ENCODE peak calls at places on chromosomes 1 and 21, in four cellular contexts. One of them, this sample, is unnamed.

GRCh38 chr1:44819594-44820327 is 11.4 kb downstream of the BTBD19 start:
- DNase-seq in brain microvascular endothelial cell: peak; percentile 92
- DNase-seq in lower lobe of right lung: peak; percentile 85
- DNase-seq in dorsolateral prefrontal cortex: peak; percentile 62
- DNase-seq in this sample: peak; percentile 56

GRCh38 chr1:117364240-117364639 is 3.0 kb upstream of the MAN1A2 start:
- DNase-seq in brain microvascular endothelial cell: no peak
- DNase-seq in lower lobe of right lung: no peak
- DNase-seq in dorsolateral prefrontal cortex: no peak
- DNase-seq in this sample: no peak

GRCh38 chr1:98468111-98468717 is 193.3 kb upstream of the SNX7 start:
- DNase-seq in brain microvascular endothelial cell: peak; percentile 59
- DNase-seq in lower lobe of right lung: no peak
- DNase-seq in dorsolateral prefrontal cortex: no peak
- DNase-seq in this sample: no peak

GRCh38 chr1:97603218-97603617 is 317.6 kb downstream of the DPYD start:
- DNase-seq in brain microvascular endothelial cell: no peak
- DNase-seq in lower lobe of right lung: no peak
- DNase-seq in dorsolateral prefrontal cortex: no peak
- DNase-seq in this sample: no peak

GRCh38 chr1:228177183-228177475 is 11.5 kb downstream of the IBA57 start:
- DNase-seq in brain microvascular endothelial cell: no peak
- DNase-seq in lower lobe of right lung: no peak
- DNase-seq in dorsolateral prefrontal cortex: no peak
- DNase-seq in this sample: no peak

GRCh38 chr21:45017376-45017960 is 56.9 kb upstream of the ADARB1 start:
- DNase-seq in brain microvascular endothelial cell: no peak
- DNase-seq in lower lobe of right lung: no peak
- DNase-seq in dorsolateral prefrontal cortex: no peak
- DNase-seq in this sample: no peak

GRCh38 chr1:60874703-60875102 is 207.7 kb upstream of the NFIA start:
- DNase-seq in brain microvascular endothelial cell: peak; percentile 43
- DNase-seq in lower lobe of right lung: no peak
- DNase-seq in dorsolateral prefrontal cortex: no peak
- DNase-seq in this sample: no peak

GRCh38 chr1:67942269-67942668 is 108.2 kb downstream of the DIRAS3 start:
- DNase-seq in brain microvascular endothelial cell: no peak
- DNase-seq in lower lobe of right lung: no peak
- DNase-seq in dorsolateral prefrontal cortex: no peak
- DNase-seq in this sample: no peak

GRCh38 chr1:200802865-200803512 is 64.3 kb downstream of the CAMSAP2 start:
- DNase-seq in brain microvascular endothelial cell: peak; percentile 71
- DNase-seq in lower lobe of right lung: peak; percentile 71
- DNase-seq in dorsolateral prefrontal cortex: peak; percentile 79
- DNase-seq in this sample: peak; percentile 58

GRCh38 chr1:53265581-53265980 is 27.3 kb upstream of the MAGOH start:
- DNase-seq in brain microvascular endothelial cell: no peak
- DNase-seq in lower lobe of right lung: no peak
- DNase-seq in dorsolateral prefrontal cortex: no peak
- DNase-seq in this sample: no peak

GRCh38 chr1:113905435-113905861 is 322 bp downstream of the DCLRE1B start:
- DNase-seq in brain microvascular endothelial cell: no peak
- DNase-seq in lower lobe of right lung: peak; percentile 68
- DNase-seq in dorsolateral prefrontal cortex: peak; percentile 7
- DNase-seq in this sample: peak; percentile 14

GRCh38 chr21:45641480-45642035 is 2.0 kb upstream of the PCBP3 start:
- DNase-seq in brain microvascular endothelial cell: no peak
- DNase-seq in lower lobe of right lung: no peak
- DNase-seq in dorsolateral prefrontal cortex: no peak
- DNase-seq in this sample: no peak

GRCh38 chr1:234848972-234849641 is 239.1 kb upstream of the IRF2BP2 start:
- DNase-seq in brain microvascular endothelial cell: peak; percentile 75
- DNase-seq in lower lobe of right lung: no peak
- DNase-seq in dorsolateral prefrontal cortex: no peak
- DNase-seq in this sample: no peak

GRCh38 chr21:34640858-34641257 is 25.9 kb upstream of the RCAN1 start:
- DNase-seq in brain microvascular endothelial cell: peak; percentile 91
- DNase-seq in lower lobe of right lung: no peak
- DNase-seq in dorsolateral prefrontal cortex: no peak
- DNase-seq in this sample: no peak

GRCh38 chr1:26225033-26225831 is 8.8 kb upstream of the CEP85 start:
- DNase-seq in brain microvascular endothelial cell: peak; percentile 15
- DNase-seq in lower lobe of right lung: peak; percentile 78
- DNase-seq in dorsolateral prefrontal cortex: peak; percentile 71
- DNase-seq in this sample: peak; percentile 77

GRCh38 chr1:79877086-79877485 is 870.6 kb upstream of the ADGRL4 start:
- DNase-seq in brain microvascular endothelial cell: no peak
- DNase-seq in lower lobe of right lung: no peak
- DNase-seq in dorsolateral prefrontal cortex: no peak
- DNase-seq in this sample: no peak

GRCh38 chr1:79875187-79875586 is 868.7 kb upstream of the ADGRL4 start:
- DNase-seq in brain microvascular endothelial cell: no peak
- DNase-seq in lower lobe of right lung: no peak
- DNase-seq in dorsolateral prefrontal cortex: no peak
- DNase-seq in this sample: no peak

GRCh38 chr1:79874289-79874688 is 867.8 kb upstream of the ADGRL4 start:
- DNase-seq in brain microvascular endothelial cell: no peak
- DNase-seq in lower lobe of right lung: no peak
- DNase-seq in dorsolateral prefrontal cortex: no peak
- DNase-seq in this sample: no peak
- TF ChIP-seq CTCF in brain microvascular endothelial cell: peak; percentile 46
- TF ChIP-seq CTCF in lower lobe of right lung: no peak
- TF ChIP-seq CTCF in dorsolateral prefrontal cortex: no peak
- TF ChIP-seq CTCF in this sample: no peak

GRCh38 chr1:148333875-148334338 is 149.2 kb downstream of the PPIAL4G start:
- DNase-seq in brain microvascular endothelial cell: no peak
- DNase-seq in lower lobe of right lung: no peak
- DNase-seq in dorsolateral prefrontal cortex: no peak
- DNase-seq in this sample: no peak
- TF ChIP-seq CTCF in brain microvascular endothelial cell: no peak
- TF ChIP-seq CTCF in lower lobe of right lung: no peak
- TF ChIP-seq CTCF in dorsolateral prefrontal cortex: no peak
- TF ChIP-seq CTCF in this sample: no peak

DNA sequence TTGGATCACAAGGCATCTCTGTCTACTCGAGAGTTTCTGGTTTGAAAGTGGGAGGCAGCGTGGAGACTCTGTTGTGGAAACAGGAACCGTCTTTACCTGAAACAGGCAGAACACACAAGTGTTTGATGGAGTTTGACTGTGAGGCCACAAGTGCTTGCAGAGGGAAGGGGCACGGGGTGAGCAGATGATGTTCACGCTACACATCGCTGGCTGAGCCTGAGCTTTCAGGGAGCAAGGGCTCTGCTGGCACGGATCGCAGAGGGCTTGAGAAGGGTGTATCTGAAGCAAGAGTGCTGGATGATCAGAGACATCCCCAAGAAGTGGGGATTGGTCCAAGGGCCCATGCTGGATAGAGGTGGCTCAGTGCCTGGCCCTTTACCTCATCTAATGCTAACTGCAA is 59.3 kb downstream of the IGSF21 start:
- DNase-seq in brain microvascular endothelial cell: no peak
- DNase-seq in lower lobe of right lung: no peak
- DNase-seq in dorsolateral prefrontal cortex: no peak
- DNase-seq in this sample: no peak
- TF ChIP-seq CTCF in brain microvascular endothelial cell: no peak
- TF ChIP-seq CTCF in lower lobe of right lung: no peak
- TF ChIP-seq CTCF in dorsolateral prefrontal cortex: no peak
- TF ChIP-seq CTCF in this sample: no peak

GRCh38 chr21:25885405-25885804 is 150.6 kb downstream of the GABPA start:
- DNase-seq in brain microvascular endothelial cell: no peak
- DNase-seq in lower lobe of right lung: no peak
- DNase-seq in dorsolateral prefrontal cortex: no peak
- DNase-seq in this sample: no peak

GRCh38 chr21:25885880-25886279 is 151.1 kb downstream of the GABPA start:
- DNase-seq in brain microvascular endothelial cell: no peak
- DNase-seq in lower lobe of right lung: no peak
- DNase-seq in dorsolateral prefrontal cortex: no peak
- DNase-seq in this sample: no peak

GRCh38 chr21:25887646-25888321 is 153.0 kb downstream of the GABPA start:
- DNase-seq in brain microvascular endothelial cell: no peak
- DNase-seq in lower lobe of right lung: no peak
- DNase-seq in dorsolateral prefrontal cortex: no peak
- DNase-seq in this sample: no peak

GRCh38 chr21:25888711-25889110 is 153.9 kb downstream of the GABPA start:
- DNase-seq in brain microvascular endothelial cell: no peak
- DNase-seq in lower lobe of right lung: no peak
- DNase-seq in dorsolateral prefrontal cortex: no peak
- DNase-seq in this sample: no peak

GRCh38 chr21:25887166-25887565 is 152.4 kb downstream of the GABPA start:
- DNase-seq in brain microvascular endothelial cell: no peak
- DNase-seq in lower lobe of right lung: no peak
- DNase-seq in dorsolateral prefrontal cortex: no peak
- DNase-seq in this sample: no peak
- TF ChIP-seq CTCF in brain microvascular endothelial cell: peak; percentile 54
- TF ChIP-seq CTCF in lower lobe of right lung: no peak
- TF ChIP-seq CTCF in dorsolateral prefrontal cortex: no peak
- TF ChIP-seq CTCF in this sample: peak; percentile 32

This sample was measured in progenitor cell of endocrine pancreas.